ENCODE peak calls at places on chromosomes 4 and X, in eight cellular contexts. J is activated CD8-positive, alpha-beta T cell treated with anti-CD3 and anti-CD28 coated beads for 36 hours; B is epithelial cell of proximal tubule; K is substantia nigra; P is MG63; E is HepG2; U is B cell; X is osteocyte. C is an unnamed sample.

GRCh38 chr4:1496116-1496642 is 89.9 kb upstream of the NKX1-1 start:
- DNase-seq in X (no peak), K (no peak), P (no peak), E (no peak), U (no peak), J (no peak), B (no peak), C (no peak)

GRCh38 chr4:154044118-154044517 is 255.2 kb upstream of the SFRP2 start:
- DNase-seq in P (no peak), U (no peak), B (no peak), J (no peak), K (no peak), E (no peak), X (no peak), C (no peak)

GRCh38 chr4:104395219-104395618 is 99.5 kb downstream of the CXXC4 start:
- DNase-seq in P (no peak), J (no peak), E (no peak), K (no peak), U (no peak), X (no peak), B (no peak), C (no peak)

GRCh38 chr4:71380721-71381120 is 41.9 kb downstream of the SLC4A4 start:
- DNase-seq in P (no peak), X (no peak), U (no peak), J (no peak), E (no peak), B (peak), K (no peak), C (peak)

GRCh38 chr4:1521821-1522361 is 115.6 kb upstream of the NKX1-1 start:
- DNase-seq in B (no peak), U (no peak), K (no peak), P (no peak), X (no peak), E (no peak), J (no peak), C (no peak)

GRCh38 chr4:101813604-101814003 is 23.1 kb downstream of the BANK1 start:
- DNase-seq in J (no peak), E (no peak), X (no peak), K (no peak), U (peak), P (no peak), B (no peak), C (no peak)

GRCh38 chr4:62243895-62244294 is 1043.8 kb downstream of the ADGRL3 start:
- DNase-seq in K (no peak), P (no peak), X (no peak), U (no peak), B (no peak), J (no peak), E (no peak), C (no peak)

GRCh38 chr4:112927544-112927943 is 121.9 kb upstream of the ANK2 start:
- DNase-seq in K (no peak), J (no peak), B (no peak), E (no peak), X (no peak), U (no peak), P (no peak), C (no peak)

GRCh38 chr4:108193891-108194672 is 25.4 kb upstream of the LEF1 start:
- DNase-seq in J (no peak), U (no peak), B (no peak), E (no peak), X (no peak), P (no peak), K (no peak), C (peak)

GRCh38 chrX:106619797-106620196 is 8.0 kb downstream of the RADX start:
- DNase-seq in X (no peak), U (no peak), B (no peak), J (no peak), E (no peak), K (no peak), P (no peak), C (no peak)

GRCh38 chr4:181008164-181008563 is 1235.0 kb upstream of the TENM3 start:
- DNase-seq in P (no peak), U (no peak), B (peak), E (peak), J (no peak), X (no peak), K (no peak), C (no peak)

GRCh38 chr4:127578967-127579366 is 53.8 kb upstream of the INTU start:
- DNase-seq in U (no peak), K (no peak), P (no peak), B (no peak), J (no peak), E (no peak), X (no peak), C (no peak)

GRCh38 chr4:152997771-152998487 is 61.8 kb downstream of the FHDC1 start:
- DNase-seq in K (no peak), X (no peak), U (no peak), J (no peak), B (peak), E (no peak), P (no peak), C (no peak)

GRCh38 chr4:149441338-149441737 is 374.3 kb downstream of the IQCM start:
- DNase-seq in B (no peak), K (no peak), X (no peak), P (no peak), U (no peak), E (no peak), J (no peak), C (peak)

C was measured in EH.